ENCODE peak calls at places on chromosomes 2 and 18, in seven cellular contexts. A is thoracic aorta, O is foreskin fibroblast, P is pancreas, Y is transverse colon, U is stomach, F is neural progenitor cell. Q is an unnamed sample.

GRCh38 chr18:79570266-79571201 is 109.1 kb upstream of the CTDP1 start:
- DNase-seq in A (no peak), O (no peak), P (peak; percentile 10), Y (peak; percentile 4), U (no peak), F (no peak), Q (no peak)

GRCh38 chr2:30293303-30293912 is 62.1 kb downstream of the LBH start:
- DNase-seq in A (no peak), O (peak; percentile 36), P (no peak), Y (no peak), U (no peak), F (no peak), Q (peak; percentile 67)

GRCh38 chr2:106294182-106294581 is 100.1 kb upstream of the UXS1 start:
- DNase-seq in A (no peak), O (no peak), P (no peak), Y (no peak), U (no peak), F (no peak), Q (no peak)

GRCh38 chr18:25164211-25164836 is 187.6 kb downstream of the ZNF521 start:
- DNase-seq in A (no peak), O (no peak), P (no peak), Y (no peak), U (no peak), F (no peak), Q (no peak)

GRCh38 chr2:232537079-232537478 is 2.4 kb upstream of the CHRNG start:
- DNase-seq in A (no peak), O (no peak), P (no peak), Y (no peak), U (no peak), F (peak; percentile 58), Q (no peak)

GRCh38 chr18:23746851-23747250 is 57.6 kb downstream of the LAMA3 start:
- DNase-seq in A (no peak), O (no peak), P (no peak), Y (no peak), U (no peak), F (no peak), Q (no peak)

GRCh38 chr2:45850558-45850957 is 199.1 kb downstream of the PRKCE start:
- DNase-seq in A (no peak), O (no peak), P (no peak), Y (no peak), U (no peak), F (no peak), Q (no peak)

GRCh38 chr2:191366199-191366598 is 121.0 kb downstream of the MYO1B start:
- DNase-seq in A (no peak), O (peak; percentile 62), P (no peak), Y (no peak), U (no peak), F (no peak), Q (peak; percentile 94)

GRCh38 chr2:24824966-24825882 is 32.0 kb downstream of the CENPO start:
- DNase-seq in A (no peak), O (no peak), P (no peak), Y (no peak), U (peak; percentile 24), F (no peak), Q (no peak)

GRCh38 chr18:7886436-7886835 is 319.3 kb downstream of the PTPRM start:
- DNase-seq in A (no peak), O (no peak), P (no peak), Y (no peak), U (no peak), F (no peak), Q (no peak)

GRCh38 chr2:67604360-67604759 is 207.2 kb downstream of the ETAA1 start:
- DNase-seq in A (no peak), O (peak; percentile 69), P (no peak), Y (no peak), U (no peak), F (no peak), Q (no peak)

GRCh38 chr2:219071189-219071816 is 10.6 kb upstream of the IHH start:
- DNase-seq in A (no peak), O (no peak), P (no peak), Y (peak; percentile 63), U (peak; percentile 62), F (no peak), Q (no peak)

GRCh38 chr18:76479351-76480238 is 15.4 kb downstream of the ZNF516 start:
- DNase-seq in A (no peak), O (no peak), P (no peak), Y (no peak), U (no peak), F (no peak), Q (no peak)

GRCh38 chr18:35868919-35869318 is 103.6 kb upstream of the RMP24 start:
- DNase-seq in A (no peak), O (no peak), P (no peak), Y (no peak), U (no peak), F (no peak), Q (no peak)

GRCh38 chr2:190947711-190948251 is 66.2 kb downstream of the STAT1 start:
- DNase-seq in A (no peak), O (peak; percentile 41), P (no peak), Y (no peak), U (no peak), F (no peak), Q (peak; percentile 28)

GRCh38 chr2:173680574-173680973 is 284.6 kb downstream of the SP3 start:
- DNase-seq in A (no peak), O (no peak), P (no peak), Y (no peak), U (no peak), F (no peak), Q (no peak)

GRCh38 chr2:88067189-88067588 is 436 bp upstream of the SMYD1 start:
- DNase-seq in A (no peak), O (no peak), P (no peak), Y (no peak), U (no peak), F (no peak), Q (no peak)

GRCh38 chr2:88066543-88066942 is 1.1 kb upstream of the SMYD1 start:
- DNase-seq in A (no peak), O (no peak), P (no peak), Y (no peak), U (no peak), F (no peak), Q (no peak)

GRCh38 chr2:88069117-88069516 is 1.5 kb downstream of the SMYD1 start:
- DNase-seq in A (no peak), O (no peak), P (no peak), Y (no peak), U (no peak), F (no peak), Q (no peak)

GRCh38 chr2:88068044-88068443 is 419 bp downstream of the SMYD1 start:
- DNase-seq in A (no peak), O (no peak), P (no peak), Y (no peak), U (no peak), F (no peak), Q (no peak)

GRCh38 chr2:88067598-88067997 is at the start of gene SMYD1:
- DNase-seq in A (no peak), O (no peak), P (no peak), Y (no peak), U (no peak), F (no peak), Q (no peak)
- H3K4me3 ChIP-seq in A (no peak within 1 kb of the TSS), O (no peak within 1 kb of the TSS), P (no peak within 1 kb of the TSS), Y (no peak within 1 kb of the TSS), U (no peak within 1 kb of the TSS), F (no peak within 1 kb of the TSS), Q (no peak within 1 kb of the TSS)

GRCh38 chr2:143171817-143172216 is 42.6 kb downstream of the ARHGAP15 start:
- DNase-seq in A (no peak), O (peak; percentile 1), P (no peak), Y (no peak), U (no peak), F (peak; percentile 43), Q (no peak)
- TF ChIP-seq CTCF in A (no peak), O (peak; percentile 34), P (no peak), Y (no peak), U (no peak), F (peak; percentile 61), Q (peak; percentile 43)

GRCh38 chr2:150909613-150910012 is 352.1 kb downstream of the RBM43 start:
- DNase-seq in A (no peak), O (no peak), P (no peak), Y (no peak), U (no peak), F (no peak), Q (no peak)

GRCh38 chr2:150916434-150916833 is 345.2 kb downstream of the RBM43 start:
- DNase-seq in A (no peak), O (no peak), P (no peak), Y (no peak), U (no peak), F (no peak), Q (no peak)

GRCh38 chr2:150909090-150909489 is 352.6 kb downstream of the RBM43 start:
- DNase-seq in A (no peak), O (no peak), P (no peak), Y (no peak), U (no peak), F (no peak), Q (no peak)

GRCh38 chr2:150907466-150907865 is 354.2 kb downstream of the RBM43 start:
- DNase-seq in A (no peak), O (no peak), P (no peak), Y (no peak), U (no peak), F (no peak), Q (no peak)

DNA sequence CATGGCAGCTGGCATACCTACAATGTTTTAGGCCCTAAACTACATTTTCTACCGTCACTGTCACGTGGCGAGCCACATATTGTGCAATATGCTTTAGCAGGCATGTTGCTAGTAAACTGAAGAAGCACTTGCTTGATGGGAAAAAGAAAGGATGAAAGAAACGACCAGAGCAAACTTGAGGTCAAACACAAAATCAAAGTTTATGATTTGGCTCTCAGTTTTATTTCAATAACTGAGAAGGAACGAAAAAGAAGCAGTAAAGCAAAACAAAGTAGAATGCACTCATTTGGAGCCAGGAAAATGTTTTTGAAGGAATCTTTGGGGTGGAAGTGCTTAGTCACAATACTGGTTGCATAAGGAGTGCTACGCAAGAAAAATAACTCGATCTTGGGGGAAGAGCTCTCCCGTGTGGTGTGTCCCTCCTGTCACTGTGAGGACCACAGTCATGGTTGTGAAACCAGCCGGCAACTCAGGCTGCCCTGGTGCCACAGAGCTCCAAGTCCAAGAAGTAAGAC is 349.8 kb downstream of the RBM43 start:
- DNase-seq in A (no peak), O (peak; percentile 89), P (peak; percentile 29), Y (peak; percentile 34), U (peak; percentile 27), F (no peak), Q (peak; percentile 90)
- H3K4me3 ChIP-seq in A (peak overlapping the region; percentile 30), O (peak overlapping the region; percentile 9), P (no peak overlapping the region), Y (no peak overlapping the region), U (no peak overlapping the region), F (no peak overlapping the region), Q (no peak overlapping the region)

DNA sequence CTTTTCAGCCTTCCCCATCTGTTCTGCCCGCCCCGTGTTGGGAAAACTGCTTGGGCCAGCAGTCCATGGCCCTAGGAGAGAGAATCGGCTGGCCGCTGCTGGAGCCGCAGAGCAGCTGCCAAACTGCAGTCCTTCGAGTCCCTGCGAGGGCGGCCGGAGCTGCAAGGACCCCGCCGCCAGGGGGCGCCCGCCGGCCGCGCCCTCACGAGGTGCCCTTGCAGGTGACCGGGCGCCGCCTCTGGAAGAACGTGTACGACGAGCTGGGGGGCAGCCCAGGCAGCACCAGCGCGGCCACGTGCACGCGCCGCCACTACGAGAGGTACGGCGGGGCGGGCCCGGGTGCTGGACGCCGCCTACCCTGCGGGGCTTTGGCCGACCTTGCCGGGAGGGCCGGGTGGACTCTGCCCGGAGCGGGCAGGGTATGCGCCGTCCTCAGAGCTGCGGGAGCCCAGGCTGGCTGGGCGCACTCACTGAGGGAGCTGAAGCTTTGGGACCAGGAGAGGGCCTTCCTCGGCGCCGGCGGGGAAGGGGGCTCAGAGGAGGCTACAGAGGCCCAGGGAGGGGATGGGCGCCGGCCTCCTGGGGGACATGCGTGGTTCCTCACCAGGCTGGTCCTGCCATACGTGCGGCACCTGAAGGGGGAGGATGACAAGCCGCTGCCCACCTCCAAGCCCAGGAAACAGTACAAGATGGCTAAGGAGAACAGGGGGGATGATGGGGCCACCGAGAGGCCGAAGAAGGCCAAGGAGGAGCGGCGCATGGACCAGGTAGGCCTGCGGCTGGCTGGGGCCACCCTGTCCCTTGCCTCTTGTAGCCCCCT is 13.6 kb downstream of the ARID5A start:
- DNase-seq in A (no peak), O (no peak), P (peak; percentile 72), Y (no peak), U (peak; percentile 86), F (peak; percentile 55), Q (no peak)
- TF ChIP-seq CTCF in A (peak; percentile 41), O (peak; percentile 18), P (peak; percentile 84), Y (peak; percentile 34), U (peak; percentile 61), F (peak; percentile 61), Q (peak; percentile 21)

Q was measured in BJ.